ENCODE peak calls at places on chromosomes 4 and X, in nine cellular contexts. M, E, U, S, G, I, F, O and Y are unnamed samples.

GRCh38 chr4:52713456-52713937 is 37.7 kb downstream of the ERVMER34-1 start:
- DNase-seq in M (no peak), E (no peak), U (peak), S (no peak), G (no peak), I (no peak), F (no peak), O (peak), Y (no peak)

GRCh38 chr4:28557755-28558154 is 1697.1 kb downstream of the STIM2 start:
- DNase-seq in M (no peak), E (no peak), U (no peak), S (no peak), G (peak), I (no peak), F (no peak), O (no peak), Y (peak)

GRCh38 chr4:176800891-176801534 is 8.3 kb upstream of the VEGFC start:
- DNase-seq in M (no peak), E (no peak), U (no peak), S (no peak), G (no peak), I (no peak), F (no peak), O (no peak), Y (no peak)

GRCh38 chr4:123599920-123600394 is 203.4 kb downstream of the SPRY1 start:
- DNase-seq in M (peak), E (no peak), U (peak), S (peak), G (peak), I (peak), F (no peak), O (peak), Y (no peak)

GRCh38 chrX:47078129-47079043 is at the start of gene RGN:
- DNase-seq in M (peak), E (no peak), U (peak), S (no peak), G (no peak), I (no peak), F (no peak), O (peak), Y (no peak)

GRCh38 chr4:163681208-163681821 is 186.8 kb downstream of the TMA16 start:
- DNase-seq in M (no peak), E (no peak), U (no peak), S (no peak), G (no peak), I (no peak), F (no peak), O (no peak), Y (no peak)

GRCh38 chrX:138775501-138775900 is 64.0 kb upstream of the FGF13 start:
- DNase-seq in M (no peak), E (no peak), U (no peak), S (no peak), G (no peak), I (no peak), F (no peak), O (no peak), Y (no peak)

GRCh38 chr4:46933686-46934085 is 24.6 kb upstream of the COX7B2 start:
- DNase-seq in M (no peak), E (no peak), U (no peak), S (no peak), G (no peak), I (no peak), F (no peak), O (no peak), Y (no peak)

GRCh38 chr4:99886146-99886545 is 8.1 kb downstream of the LAMTOR3 start:
- DNase-seq in M (no peak), E (no peak), U (no peak), S (no peak), G (peak), I (no peak), F (no peak), O (no peak), Y (no peak)

GRCh38 chr4:7478665-7479064 is 43.9 kb upstream of the PSAPL1 start:
- DNase-seq in M (no peak), E (no peak), U (no peak), S (no peak), G (no peak), I (no peak), F (no peak), O (no peak), Y (no peak)

GRCh38 chrX:37423864-37424569 is 74.9 kb downstream of the PRRG1 start:
- DNase-seq in M (no peak), E (no peak), U (no peak), S (no peak), G (peak), I (no peak), F (no peak), O (no peak), Y (no peak)

GRCh38 chr4:152996101-152996500 is 60.0 kb downstream of the FHDC1 start:
- DNase-seq in M (peak), E (no peak), U (no peak), S (no peak), G (no peak), I (no peak), F (no peak), O (no peak), Y (no peak)

GRCh38 chrX:83511208-83511607 is 3.1 kb downstream of the POU3F4 start:
- DNase-seq in M (no peak), E (no peak), U (no peak), S (no peak), G (no peak), I (no peak), F (no peak), O (no peak), Y (no peak)

GRCh38 chrX:43956034-43956433 is 17.2 kb downstream of the NDP start:
- DNase-seq in M (no peak), E (no peak), U (no peak), S (no peak), G (no peak), I (no peak), F (no peak), O (no peak), Y (no peak)

GRCh38 chr4:93327346-93327745 is 501.2 kb upstream of the ATOH1 start:
- DNase-seq in M (no peak), E (no peak), U (no peak), S (no peak), G (no peak), I (no peak), F (no peak), O (no peak), Y (no peak)

GRCh38 chr4:174358823-174359222 is 75.1 kb downstream of the CEP44 start:
- DNase-seq in M (no peak), E (peak), U (no peak), S (no peak), G (peak), I (no peak), F (no peak), O (no peak), Y (peak)

GRCh38 chrX:53000447-53001208 is 42.3 kb upstream of the FAM156A start:
- DNase-seq in M (no peak), E (no peak), U (no peak), S (peak), G (no peak), I (no peak), F (no peak), O (no peak), Y (no peak)

GRCh38 chr4:185346975-185347601 is 48.6 kb downstream of the LRP2BP start:
- DNase-seq in M (no peak), E (no peak), U (no peak), S (no peak), G (peak), I (no peak), F (no peak), O (no peak), Y (no peak)

GRCh38 chr4:2497931-2498330 is 29.0 kb downstream of the RNF4 start:
- DNase-seq in M (no peak), E (no peak), U (peak), S (no peak), G (no peak), I (no peak), F (no peak), O (no peak), Y (no peak)

GRCh38 chrX:1249101-1249887 is 19.3 kb upstream of the CSF2RA start:
- DNase-seq in M (no peak), E (peak), U (peak), S (peak), G (peak), I (peak), F (peak), O (peak), Y (no peak)

GRCh38 chr4:156422576-156422975 is 468.9 kb upstream of the CTSO start:
- DNase-seq in M (no peak), E (no peak), U (no peak), S (no peak), G (no peak), I (no peak), F (no peak), O (no peak), Y (no peak)

GRCh38 chr4:75908555-75908954 is 6.3 kb upstream of the PPEF2 start:
- DNase-seq in M (no peak), E (no peak), U (no peak), S (no peak), G (no peak), I (no peak), F (no peak), O (no peak), Y (no peak)

GRCh38 chr4:161987611-161988010 is 176.2 kb downstream of the FSTL5 start:
- DNase-seq in M (no peak), E (no peak), U (no peak), S (no peak), G (no peak), I (no peak), F (no peak), O (no peak), Y (no peak)

GRCh38 chrX:53441531-53442321 is 7.6 kb upstream of the HSD17B10 start:
- DNase-seq in M (peak), E (no peak), U (peak), S (peak), G (peak), I (peak), F (peak), O (peak), Y (no peak)

GRCh38 chrX:9681422-9681821 is 84.2 kb downstream of the GPR143 start:
- DNase-seq in M (no peak), E (no peak), U (no peak), S (no peak), G (peak), I (no peak), F (no peak), O (no peak), Y (no peak)

GRCh38 chrX:9148626-9149385 is 114.9 kb upstream of the FAM9B start:
- DNase-seq in M (no peak), E (peak), U (no peak), S (no peak), G (peak), I (no peak), F (no peak), O (no peak), Y (no peak)

GRCh38 chrX:21821875-21822274 is 17.5 kb upstream of the MBTPS2 start:
- DNase-seq in M (no peak), E (no peak), U (no peak), S (no peak), G (no peak), I (no peak), F (no peak), O (no peak), Y (no peak)

GRCh38 chrX:66408507-66408906 is 230.4 kb downstream of the EDA2R start:
- DNase-seq in M (no peak), E (no peak), U (no peak), S (no peak), G (no peak), I (no peak), F (no peak), O (no peak), Y (no peak)

GRCh38 chr4:182307746-182308145 is 64.5 kb downstream of the TENM3 start:
- DNase-seq in M (no peak), E (peak), U (peak), S (no peak), G (peak), I (no peak), F (no peak), O (no peak), Y (peak)

GRCh38 chrX:119605398-119605738 is 856 bp downstream of the NKRF start:
- DNase-seq in M (no peak), E (no peak), U (peak), S (no peak), G (no peak), I (no peak), F (no peak), O (no peak), Y (no peak)

GRCh38 chr4:129246850-129247542 is 151.0 kb downstream of the C4orf33 start:
- DNase-seq in M (no peak), E (no peak), U (no peak), S (no peak), G (no peak), I (no peak), F (no peak), O (no peak), Y (no peak)

GRCh38 chrX:24266996-24267395 is 46.9 kb downstream of the SUPT20HL2 start:
- DNase-seq in M (no peak), E (no peak), U (no peak), S (no peak), G (peak), I (no peak), F (no peak), O (no peak), Y (no peak)

GRCh38 chr4:118987959-118988634 is 99.4 kb downstream of the SYNPO2 start:
- DNase-seq in M (no peak), E (no peak), U (no peak), S (no peak), G (no peak), I (no peak), F (no peak), O (no peak), Y (no peak)

GRCh38 chr4:186204103-186204559 is 12.8 kb downstream of the CYP4V2 start:
- DNase-seq in M (no peak), E (no peak), U (no peak), S (no peak), G (peak), I (no peak), F (no peak), O (no peak), Y (no peak)

GRCh38 chr4:151753056-151753455 is 7.8 kb downstream of the GATB start:
- DNase-seq in M (no peak), E (no peak), U (no peak), S (no peak), G (peak), I (no peak), F (no peak), O (no peak), Y (no peak)

GRCh38 chr4:13705521-13706035 is 78.1 kb upstream of the BOD1L1 start:
- DNase-seq in M (no peak), E (no peak), U (peak), S (no peak), G (no peak), I (no peak), F (no peak), O (peak), Y (no peak)

GRCh38 chr4:128863314-128864075 is 54.0 kb downstream of the JADE1 start:
- DNase-seq in M (peak), E (no peak), U (peak), S (peak), G (peak), I (peak), F (peak), O (peak), Y (no peak)

GRCh38 chr4:40308528-40309122 is 26.5 kb upstream of the CHRNA9 start:
- DNase-seq in M (no peak), E (no peak), U (no peak), S (no peak), G (no peak), I (no peak), F (no peak), O (no peak), Y (no peak)

GRCh38 chr4:40307627-40308497 is 27.3 kb upstream of the CHRNA9 start:
- DNase-seq in M (no peak), E (no peak), U (peak), S (no peak), G (no peak), I (peak), F (no peak), O (peak), Y (no peak)

GRCh38 chr4:40310225-40310624 is 24.9 kb upstream of the CHRNA9 start:
- DNase-seq in M (no peak), E (no peak), U (no peak), S (no peak), G (no peak), I (no peak), F (no peak), O (no peak), Y (no peak)

GRCh38 chr4:40306991-40307390 is 28.1 kb upstream of the CHRNA9 start:
- DNase-seq in M (no peak), E (no peak), U (no peak), S (no peak), G (no peak), I (no peak), F (no peak), O (no peak), Y (no peak)

GRCh38 chr4:40309250-40309774 is 25.8 kb upstream of the CHRNA9 start:
- DNase-seq in M (peak), E (no peak), U (peak), S (peak), G (peak), I (peak), F (peak), O (peak), Y (no peak)
- TF ChIP-seq CTCF in M (peak), E (peak), U (peak), S (peak), G (peak), I (peak), F (peak), O (peak), Y (peak)

DNA sequence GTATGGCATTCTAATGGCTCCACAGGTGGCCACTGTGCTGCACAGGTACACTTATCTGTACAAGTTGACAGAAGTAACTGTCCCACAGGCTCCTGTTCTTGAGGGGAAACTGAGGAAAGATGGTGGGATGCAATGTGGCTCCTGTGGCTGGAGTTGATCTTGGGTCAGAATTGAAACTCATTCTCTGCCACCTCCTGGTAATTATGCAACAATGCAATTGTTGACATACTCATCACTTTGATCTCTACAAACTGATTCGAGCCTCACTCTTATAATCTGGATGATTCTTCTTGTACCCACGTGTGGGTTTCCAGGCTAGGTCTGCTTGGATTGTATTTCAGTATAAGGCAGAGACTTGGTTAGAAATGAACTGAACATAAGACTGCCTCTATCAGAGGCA is 148.8 kb downstream of the CCNG2 start:
- DNase-seq in M (no peak), E (no peak), U (no peak), S (no peak), G (no peak), I (no peak), F (no peak), O (no peak), Y (no peak)
- TF ChIP-seq CTCF in M (no peak), E (no peak), U (no peak), S (no peak), G (no peak), I (no peak), F (no peak), O (no peak), Y (no peak)

GRCh38 chr4:41305486-41305885 is 48.8 kb downstream of the UCHL1 start:
- DNase-seq in M (no peak), E (no peak), U (no peak), S (no peak), G (no peak), I (no peak), F (no peak), O (no peak), Y (no peak)

GRCh38 chr4:41304221-41304620 is 47.5 kb downstream of the UCHL1 start:
- DNase-seq in M (no peak), E (no peak), U (no peak), S (no peak), G (no peak), I (no peak), F (no peak), O (no peak), Y (no peak)

GRCh38 chr4:41303372-41304118 is 46.8 kb downstream of the UCHL1 start:
- DNase-seq in M (no peak), E (no peak), U (no peak), S (no peak), G (no peak), I (no peak), F (no peak), O (no peak), Y (no peak)

GRCh38 chr4:41307633-41308032 is 50.9 kb downstream of the UCHL1 start:
- DNase-seq in M (no peak), E (no peak), U (no peak), S (no peak), G (no peak), I (no peak), F (no peak), O (no peak), Y (no peak)
- TF ChIP-seq CTCF in M (no peak), E (no peak), U (no peak), S (no peak), G (no peak), I (no peak), F (no peak), O (no peak), Y (no peak)

DNA sequence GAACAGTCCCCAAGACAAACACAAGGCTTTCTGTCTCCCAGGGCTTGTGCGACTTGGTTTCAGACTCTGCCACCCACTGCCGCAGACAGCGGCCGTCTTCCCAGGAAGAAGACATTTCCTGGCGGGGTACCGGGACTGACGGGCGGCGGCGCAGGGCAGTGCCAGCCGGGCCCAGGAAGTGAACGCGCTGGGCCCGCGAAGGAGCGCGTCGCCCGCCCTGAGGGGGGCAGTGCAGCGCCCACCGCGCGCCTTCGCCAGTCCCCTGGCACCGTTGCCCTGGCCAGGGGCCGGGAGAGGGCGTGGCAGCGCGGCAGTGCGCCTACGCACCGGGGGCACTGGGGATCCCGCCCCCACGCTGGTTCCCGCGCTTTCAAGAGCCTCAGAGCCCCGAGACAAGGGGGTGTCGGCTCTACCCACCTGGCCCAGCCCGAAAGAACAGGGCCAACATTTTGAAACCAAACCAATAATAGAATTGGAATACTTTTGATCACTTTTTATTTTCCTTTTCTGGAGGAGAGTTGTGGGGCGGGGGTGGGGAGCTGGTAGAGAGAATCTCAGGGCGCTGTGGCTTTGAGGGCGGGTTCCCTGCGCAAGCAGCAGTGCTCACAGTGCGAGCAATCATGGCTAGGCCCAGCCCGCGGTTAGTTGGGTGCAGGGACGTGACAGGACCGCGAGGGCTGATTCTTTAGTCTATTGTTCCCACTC is 23.6 kb upstream of the APLN start:
- DNase-seq in M (peak), E (no peak), U (peak), S (no peak), G (no peak), I (peak), F (no peak), O (peak), Y (no peak)
- TF ChIP-seq CTCF in M (peak), E (peak), U (peak), S (peak), G (no peak), I (peak), F (no peak), O (peak), Y (no peak)

GRCh38 chr4:8880851-8881250 is 9.2 kb upstream of the HMX1 start:
- DNase-seq in M (no peak), E (no peak), U (no peak), S (no peak), G (no peak), I (no peak), F (no peak), O (no peak), Y (no peak)

GRCh38 chr4:8877780-8878040 is 6.1 kb upstream of the HMX1 start:
- DNase-seq in M (no peak), E (no peak), U (no peak), S (no peak), G (no peak), I (no peak), F (no peak), O (no peak), Y (no peak)

GRCh38 chr4:8879574-8879973 is 7.9 kb upstream of the HMX1 start:
- DNase-seq in M (no peak), E (no peak), U (no peak), S (no peak), G (no peak), I (no peak), F (no peak), O (no peak), Y (no peak)

GRCh38 chr4:8886625-8887406 is 15.2 kb upstream of the HMX1 start:
- DNase-seq in M (no peak), E (no peak), U (no peak), S (no peak), G (no peak), I (no peak), F (no peak), O (no peak), Y (no peak)

DNA sequence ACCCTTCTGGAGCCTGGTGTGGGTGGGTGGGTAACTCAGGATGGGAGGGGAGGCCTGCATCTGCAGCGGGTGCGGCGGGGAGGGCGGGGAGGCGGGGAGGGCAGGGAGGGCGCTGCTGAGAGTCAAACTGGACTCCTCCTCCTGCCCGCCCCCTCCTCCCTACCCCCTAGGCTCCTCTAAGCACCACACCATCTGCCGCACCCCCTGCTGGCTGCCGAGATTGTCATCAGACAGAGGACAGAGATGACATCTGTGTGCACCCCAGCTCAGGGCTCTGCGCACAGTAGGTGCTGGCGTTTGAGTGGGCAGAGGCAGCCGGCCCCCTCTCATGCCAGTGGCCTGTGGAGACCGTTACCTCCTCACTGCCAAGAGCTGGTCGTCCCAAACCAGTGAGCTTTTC is 10.6 kb upstream of the HMX1 start:
- DNase-seq in M (no peak), E (no peak), U (no peak), S (no peak), G (no peak), I (no peak), F (no peak), O (no peak), Y (no peak)
- TF ChIP-seq CTCF in M (no peak), E (no peak), U (no peak), S (no peak), G (no peak), I (no peak), F (no peak), O (no peak), Y (no peak)

GRCh38 chr4:38161208-38162113 is 201.3 kb downstream of the PTTG2 start:
- DNase-seq in M (no peak), E (no peak), U (no peak), S (no peak), G (no peak), I (no peak), F (no peak), O (no peak), Y (no peak)
- TF ChIP-seq CTCF in M (no peak), E (no peak), U (no peak), S (no peak), G (no peak), I (no peak), F (no peak), O (no peak), Y (no peak)